ENCODE peak calls at places on chromosomes 5 and 9, in ten cellular contexts. One of them, this sample, is unnamed.

GRCh38 chr9:116087751-116088194 is 65.8 kb upstream of the PAPPA start:
- DNase-seq in astrocyte: peak
- DNase-seq in neuronal stem cell: no peak
- DNase-seq in PC-3: peak
- DNase-seq in mammary epithelial cell: peak
- DNase-seq in PC-9: peak
- DNase-seq in IMR-90: peak
- DNase-seq in GM23248: peak
- DNase-seq in endothelial cell of umbilical vein: no peak
- DNase-seq in K562: no peak
- DNase-seq in this sample: no peak

GRCh38 chr9:75953218-75953617 is 62.7 kb downstream of the PCSK5 start:
- DNase-seq in astrocyte: no peak
- DNase-seq in neuronal stem cell: no peak
- DNase-seq in PC-3: no peak
- DNase-seq in mammary epithelial cell: no peak
- DNase-seq in PC-9: no peak
- DNase-seq in IMR-90: no peak
- DNase-seq in GM23248: no peak
- DNase-seq in endothelial cell of umbilical vein: no peak
- DNase-seq in K562: no peak
- DNase-seq in this sample: no peak

GRCh38 chr9:114000671-114001409 is 77.3 kb downstream of the AMBP start:
- DNase-seq in astrocyte: peak
- DNase-seq in neuronal stem cell: no peak
- DNase-seq in PC-3: no peak
- DNase-seq in mammary epithelial cell: no peak
- DNase-seq in PC-9: no peak
- DNase-seq in IMR-90: peak
- DNase-seq in GM23248: peak
- DNase-seq in endothelial cell of umbilical vein: no peak
- DNase-seq in K562: no peak
- DNase-seq in this sample: no peak

GRCh38 chr5:89399553-89399952 is 516.6 kb upstream of the MEF2C start:
- DNase-seq in astrocyte: peak
- DNase-seq in neuronal stem cell: no peak
- DNase-seq in PC-3: peak
- DNase-seq in mammary epithelial cell: peak
- DNase-seq in PC-9: no peak
- DNase-seq in IMR-90: no peak
- DNase-seq in GM23248: peak
- DNase-seq in endothelial cell of umbilical vein: peak
- DNase-seq in K562: no peak
- DNase-seq in this sample: no peak

GRCh38 chr9:134068742-134069535 is 1.1 kb upstream of the BRD3 start:
- DNase-seq in astrocyte: no peak
- DNase-seq in neuronal stem cell: no peak
- DNase-seq in PC-3: peak
- DNase-seq in mammary epithelial cell: no peak
- DNase-seq in PC-9: no peak
- DNase-seq in IMR-90: peak
- DNase-seq in GM23248: peak
- DNase-seq in endothelial cell of umbilical vein: peak
- DNase-seq in K562: no peak
- DNase-seq in this sample: no peak

GRCh38 chr9:109319072-109319630 is 1.7 kb downstream of the EPB41L4B start:
- DNase-seq in astrocyte: no peak
- DNase-seq in neuronal stem cell: peak
- DNase-seq in PC-3: peak
- DNase-seq in mammary epithelial cell: no peak
- DNase-seq in PC-9: peak
- DNase-seq in IMR-90: no peak
- DNase-seq in GM23248: no peak
- DNase-seq in endothelial cell of umbilical vein: no peak
- DNase-seq in K562: no peak
- DNase-seq in this sample: no peak

GRCh38 chr5:2138896-2139295 is 256.2 kb upstream of the IRX4 start:
- DNase-seq in astrocyte: no peak
- DNase-seq in neuronal stem cell: no peak
- DNase-seq in PC-3: no peak
- DNase-seq in mammary epithelial cell: no peak
- DNase-seq in PC-9: no peak
- DNase-seq in IMR-90: no peak
- DNase-seq in GM23248: no peak
- DNase-seq in endothelial cell of umbilical vein: no peak
- DNase-seq in K562: no peak
- DNase-seq in this sample: no peak

GRCh38 chr9:121463026-121463827 is 36.4 kb downstream of the GGTA1 start:
- DNase-seq in astrocyte: peak
- DNase-seq in neuronal stem cell: peak
- DNase-seq in PC-3: peak
- DNase-seq in mammary epithelial cell: no peak
- DNase-seq in PC-9: peak
- DNase-seq in IMR-90: peak
- DNase-seq in GM23248: peak
- DNase-seq in endothelial cell of umbilical vein: peak
- DNase-seq in K562: peak
- DNase-seq in this sample: peak

GRCh38 chr5:80763211-80763610 is 108.4 kb upstream of the DHFR start:
- DNase-seq in astrocyte: no peak
- DNase-seq in neuronal stem cell: no peak
- DNase-seq in PC-3: no peak
- DNase-seq in mammary epithelial cell: peak
- DNase-seq in PC-9: no peak
- DNase-seq in IMR-90: no peak
- DNase-seq in GM23248: no peak
- DNase-seq in endothelial cell of umbilical vein: no peak
- DNase-seq in K562: no peak
- DNase-seq in this sample: no peak

GRCh38 chr5:158754018-158754514 is 345.6 kb downstream of the EBF1 start:
- DNase-seq in astrocyte: peak
- DNase-seq in neuronal stem cell: no peak
- DNase-seq in PC-3: peak
- DNase-seq in mammary epithelial cell: no peak
- DNase-seq in PC-9: no peak
- DNase-seq in IMR-90: peak
- DNase-seq in GM23248: peak
- DNase-seq in endothelial cell of umbilical vein: no peak
- DNase-seq in K562: no peak
- DNase-seq in this sample: no peak

GRCh38 chr5:37355161-37355560 is 15.7 kb downstream of the NUP155 start:
- DNase-seq in astrocyte: no peak
- DNase-seq in neuronal stem cell: no peak
- DNase-seq in PC-3: no peak
- DNase-seq in mammary epithelial cell: no peak
- DNase-seq in PC-9: no peak
- DNase-seq in IMR-90: no peak
- DNase-seq in GM23248: no peak
- DNase-seq in endothelial cell of umbilical vein: no peak
- DNase-seq in K562: no peak
- DNase-seq in this sample: no peak

GRCh38 chr9:83708515-83709158 is 879 bp upstream of the UBQLN1 start:
- DNase-seq in astrocyte: peak
- DNase-seq in neuronal stem cell: no peak
- DNase-seq in PC-3: peak
- DNase-seq in mammary epithelial cell: peak
- DNase-seq in PC-9: peak
- DNase-seq in IMR-90: peak
- DNase-seq in GM23248: peak
- DNase-seq in endothelial cell of umbilical vein: no peak
- DNase-seq in K562: peak
- DNase-seq in this sample: peak

DNA sequence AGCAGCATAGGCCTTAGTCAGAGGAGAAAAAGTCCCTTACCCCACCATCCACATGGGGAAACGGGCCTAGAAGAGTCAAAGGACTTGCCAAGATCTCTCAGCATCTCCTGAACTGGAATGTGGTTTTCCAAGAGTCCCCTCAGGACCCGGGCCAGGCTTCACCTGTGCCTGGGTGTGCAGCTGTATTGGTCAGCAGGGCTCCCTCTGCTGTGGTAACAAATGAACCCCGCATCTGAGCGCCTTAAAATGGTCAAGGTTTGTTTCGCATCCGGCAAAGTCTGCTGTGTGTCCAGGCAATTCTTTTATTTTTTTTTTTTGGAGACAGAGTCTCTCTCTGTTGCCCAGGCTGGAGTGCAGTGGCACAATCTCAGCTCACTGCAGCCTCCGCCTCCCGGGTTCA is 168.0 kb upstream of the IER5L start:
- DNase-seq in astrocyte: no peak
- DNase-seq in neuronal stem cell: no peak
- DNase-seq in PC-3: no peak
- DNase-seq in mammary epithelial cell: no peak
- DNase-seq in PC-9: no peak
- DNase-seq in IMR-90: no peak
- DNase-seq in GM23248: no peak
- DNase-seq in endothelial cell of umbilical vein: no peak
- DNase-seq in K562: no peak
- DNase-seq in this sample: no peak
- H3K4me2 ChIP-seq in astrocyte: no peak
- H3K4me2 ChIP-seq in neuronal stem cell: no peak
- H3K4me2 ChIP-seq in PC-3: no peak
- H3K4me2 ChIP-seq in mammary epithelial cell: no peak
- H3K4me2 ChIP-seq in PC-9: no peak
- H3K4me2 ChIP-seq in IMR-90: no peak
- H3K4me2 ChIP-seq in GM23248: no peak
- H3K4me2 ChIP-seq in endothelial cell of umbilical vein: no peak
- H3K4me2 ChIP-seq in K562: no peak
- H3K4me2 ChIP-seq in this sample: no peak

GRCh38 chr5:95086932-95087818 is 197.7 kb downstream of the MCTP1 start:
- DNase-seq in astrocyte: no peak
- DNase-seq in neuronal stem cell: no peak
- DNase-seq in PC-3: no peak
- DNase-seq in mammary epithelial cell: no peak
- DNase-seq in PC-9: no peak
- DNase-seq in IMR-90: no peak
- DNase-seq in GM23248: no peak
- DNase-seq in endothelial cell of umbilical vein: no peak
- DNase-seq in K562: no peak
- DNase-seq in this sample: no peak
- H2AFZ ChIP-seq in astrocyte: no peak
- H2AFZ ChIP-seq in neuronal stem cell: peak
- H2AFZ ChIP-seq in PC-3: no peak
- H2AFZ ChIP-seq in mammary epithelial cell: peak
- H2AFZ ChIP-seq in PC-9: peak
- H2AFZ ChIP-seq in IMR-90: no peak
- H2AFZ ChIP-seq in GM23248: no peak
- H2AFZ ChIP-seq in endothelial cell of umbilical vein: no peak
- H2AFZ ChIP-seq in K562: no peak
- H2AFZ ChIP-seq in this sample: no peak

GRCh38 chr5:9605041-9605440 is 25.1 kb downstream of the TAS2R1 start:
- DNase-seq in astrocyte: no peak
- DNase-seq in neuronal stem cell: no peak
- DNase-seq in PC-3: no peak
- DNase-seq in mammary epithelial cell: no peak
- DNase-seq in PC-9: no peak
- DNase-seq in IMR-90: no peak
- DNase-seq in GM23248: no peak
- DNase-seq in endothelial cell of umbilical vein: no peak
- DNase-seq in K562: no peak
- DNase-seq in this sample: no peak
- H3K4me2 ChIP-seq in astrocyte: no peak
- H3K4me2 ChIP-seq in neuronal stem cell: no peak
- H3K4me2 ChIP-seq in PC-3: no peak
- H3K4me2 ChIP-seq in mammary epithelial cell: no peak
- H3K4me2 ChIP-seq in PC-9: no peak
- H3K4me2 ChIP-seq in IMR-90: no peak
- H3K4me2 ChIP-seq in GM23248: no peak
- H3K4me2 ChIP-seq in endothelial cell of umbilical vein: no peak
- H3K4me2 ChIP-seq in K562: no peak
- H3K4me2 ChIP-seq in this sample: no peak

DNA sequence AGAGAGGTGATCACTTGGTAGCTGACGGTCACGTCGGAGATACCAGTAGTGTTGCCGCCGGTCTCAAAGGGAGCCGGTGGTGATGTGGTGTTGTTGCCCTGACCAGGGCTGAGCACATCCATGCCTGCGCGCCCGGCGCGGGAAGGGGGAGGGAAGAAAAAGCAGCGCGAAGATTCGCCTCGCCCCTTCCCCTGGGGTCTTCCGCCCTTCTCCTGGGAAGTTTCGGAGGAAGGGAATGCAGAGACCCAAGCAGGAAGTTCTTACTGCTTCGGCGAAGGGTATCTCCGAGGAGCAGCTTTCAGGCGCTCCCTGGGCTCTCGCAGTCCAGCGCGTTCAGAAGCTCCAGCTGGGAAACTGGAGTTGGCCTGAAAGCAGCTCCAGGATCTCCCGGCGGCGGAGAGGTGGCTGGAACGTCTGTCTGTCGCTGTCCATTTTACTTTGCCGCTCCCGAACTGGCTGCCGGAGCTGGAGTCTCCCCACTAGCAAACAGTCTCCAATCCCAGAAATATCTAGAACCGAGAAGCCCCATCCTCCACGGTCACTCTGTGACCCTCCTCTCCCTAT is 565 bp downstream of the HTR1A start:
- DNase-seq in astrocyte: no peak
- DNase-seq in neuronal stem cell: no peak
- DNase-seq in PC-3: no peak
- DNase-seq in mammary epithelial cell: no peak
- DNase-seq in PC-9: no peak
- DNase-seq in IMR-90: no peak
- DNase-seq in GM23248: no peak
- DNase-seq in endothelial cell of umbilical vein: no peak
- DNase-seq in K562: no peak
- DNase-seq in this sample: no peak
- H2AFZ ChIP-seq in astrocyte: no peak
- H2AFZ ChIP-seq in neuronal stem cell: no peak
- H2AFZ ChIP-seq in PC-3: no peak
- H2AFZ ChIP-seq in mammary epithelial cell: no peak
- H2AFZ ChIP-seq in PC-9: no peak
- H2AFZ ChIP-seq in IMR-90: no peak
- H2AFZ ChIP-seq in GM23248: no peak
- H2AFZ ChIP-seq in endothelial cell of umbilical vein: no peak
- H2AFZ ChIP-seq in K562: no peak
- H2AFZ ChIP-seq in this sample: no peak

This sample was measured in Karpas-422.